ENCODE peak calls at places on chromosomes 16 and 17, in seven cellular contexts. F, L, A, K, R, Y and I are unnamed samples.

GRCh38 chr16:85504242-85504641 is 108.9 kb upstream of the GSE1 start:
- DNase-seq in L (no peak), F (no peak), K (no peak), A (no peak), R (no peak), Y (no peak), I (no peak)

GRCh38 chr17:28896884-28897768 is at the start of gene FLOT2:
- DNase-seq in Y (peak), R (peak), L (peak), A (peak), F (peak), K (peak), I (peak)

GRCh38 chr16:56424791-56425438 is 430 bp downstream of the AMFR start:
- DNase-seq in F (no peak), R (peak), A (peak), K (peak), Y (no peak), L (peak), I (no peak)

GRCh38 chr17:27180322-27180721 is 113.6 kb upstream of the WSB1 start:
- DNase-seq in F (no peak), K (no peak), Y (no peak), L (no peak), R (no peak), A (no peak), I (no peak)

GRCh38 chr17:31724026-31724425 is 135.0 kb downstream of the COPRS start:
- DNase-seq in L (no peak), A (peak), F (no peak), R (no peak), Y (no peak), K (no peak), I (no peak)

GRCh38 chr16:68707341-68708152 is 29.5 kb upstream of the CDH1 start:
- DNase-seq in Y (no peak), K (no peak), R (peak), L (no peak), F (peak), A (peak), I (no peak)

GRCh38 chr16:14309001-14309886 is 238.1 kb downstream of the MRTFB start:
- DNase-seq in R (no peak), A (peak), K (no peak), Y (no peak), L (no peak), F (no peak), I (peak)

GRCh38 chr16:67278773-67279295 is 498 bp upstream of the PLEKHG4 start:
- DNase-seq in F (no peak), K (no peak), L (no peak), A (no peak), R (no peak), Y (no peak), I (peak)

GRCh38 chr17:58248955-58249269 is 10.5 kb downstream of the LPO start:
- DNase-seq in Y (no peak), F (no peak), K (no peak), R (no peak), A (no peak), L (no peak), I (no peak)

GRCh38 chr17:80892019-80892855 is 99.4 kb upstream of the CHMP6 start:
- DNase-seq in K (peak), R (peak), L (peak), A (peak), Y (no peak), F (no peak), I (peak)

GRCh38 chr17:13597723-13598347 is 3.9 kb downstream of the HS3ST3A1 start:
- DNase-seq in R (peak), K (peak), F (no peak), A (peak), L (peak), Y (no peak), I (peak)

GRCh38 chr17:39400547-39401411 is 647 bp downstream of the FBXL20 start:
- DNase-seq in L (peak), Y (no peak), R (no peak), F (no peak), K (peak), A (peak), I (no peak)

GRCh38 chr16:48099455-48099854 is 56.3 kb downstream of the ABCC12 start:
- DNase-seq in L (peak), Y (no peak), K (no peak), A (peak), F (no peak), R (no peak), I (no peak)

GRCh38 chr17:21452377-21453143 is 76.4 kb downstream of the KCNJ12 start:
- DNase-seq in A (peak), K (peak), Y (no peak), L (peak), R (peak), F (no peak), I (no peak)

GRCh38 chr17:3888343-3889171 is 4.3 kb downstream of the CAMKK1 start:
- DNase-seq in Y (peak), K (peak), L (peak), A (peak), F (peak), R (no peak), I (no peak)

GRCh38 chr16:73064227-73064995 is 16.5 kb upstream of the ZFHX3 start:
- DNase-seq in A (peak), K (peak), Y (no peak), F (no peak), R (no peak), L (no peak), I (no peak)
- H3K4me3 ChIP-seq in A (peak), K (peak), Y (peak), F (peak), R (no peak), L (peak), I (no peak)

DNA sequence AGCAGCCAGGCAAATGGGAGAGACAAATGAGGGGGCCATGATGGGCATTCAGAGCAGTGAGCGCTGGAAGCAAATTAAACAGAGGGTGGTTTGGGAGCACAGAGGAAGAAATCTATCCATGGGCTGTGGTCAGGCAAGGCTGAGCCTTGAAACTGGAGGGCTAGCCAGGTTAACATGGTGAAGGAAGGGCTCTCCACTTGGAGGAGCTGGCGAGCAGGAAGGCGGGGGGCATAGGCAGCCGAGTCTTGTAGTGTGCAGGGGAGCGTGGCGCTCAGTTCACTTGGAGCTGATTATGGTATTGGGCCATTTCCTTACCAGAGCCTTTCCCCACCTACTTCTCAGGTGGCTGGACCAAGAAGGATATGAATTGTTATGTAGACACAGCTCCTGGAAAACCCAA is 189.7 kb downstream of the SNX29 start:
- DNase-seq in L (no peak), F (no peak), R (no peak), A (no peak), Y (no peak), K (no peak), I (no peak)
- TF ChIP-seq CTCF in L (no peak), F (no peak), R (no peak), A (no peak), Y (no peak), K (no peak), I (no peak)

DNA sequence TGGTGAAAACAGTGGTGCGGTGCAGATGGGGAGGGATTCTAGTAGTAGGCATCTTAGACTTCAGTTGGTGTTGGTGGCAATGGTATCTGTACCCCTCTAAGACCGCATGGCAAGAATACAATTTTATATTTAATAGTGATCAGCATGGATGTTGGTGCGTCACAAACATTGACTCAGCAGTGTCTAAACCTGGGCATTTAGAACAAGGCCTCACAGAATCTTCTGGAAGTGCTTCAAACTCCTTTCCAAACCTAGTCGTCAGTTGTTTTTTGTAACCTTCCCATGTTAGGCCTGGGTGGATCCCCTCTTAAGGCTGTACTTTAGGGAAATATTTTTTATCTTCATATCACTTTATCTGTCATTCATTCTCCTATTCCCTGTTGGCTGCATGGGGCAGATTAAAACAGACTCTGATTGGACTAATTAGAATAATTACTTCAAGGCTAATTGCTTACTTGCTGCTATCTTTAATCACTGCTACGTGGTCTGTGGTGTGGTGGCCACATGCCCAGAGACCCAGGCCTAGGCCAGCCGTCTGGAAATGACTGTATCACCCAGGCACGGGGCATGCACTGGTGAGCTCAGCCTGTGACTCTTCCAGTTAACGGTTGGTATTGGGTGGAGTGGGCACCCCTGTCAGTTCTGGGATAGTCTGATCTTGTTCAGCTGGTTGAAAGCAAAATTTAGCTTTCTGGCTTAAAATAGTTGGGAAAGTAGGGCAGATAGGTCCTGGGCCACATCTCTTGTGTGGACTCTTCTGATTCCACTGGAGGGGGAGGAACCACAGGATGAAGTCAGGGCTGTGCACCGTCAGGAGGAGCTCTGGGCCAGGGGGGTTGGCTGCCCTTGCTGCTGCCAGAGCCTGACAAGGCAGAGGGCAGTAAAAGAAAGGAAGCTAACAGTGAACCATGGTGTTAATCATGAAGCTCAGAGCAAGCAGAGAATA is 4.5 kb downstream of the ALKBH5 start:
- DNase-seq in Y (no peak), K (peak), L (peak), F (no peak), A (peak), R (no peak), I (peak)
- H3K4me3 ChIP-seq in Y (peak), K (peak), L (peak), F (peak), A (peak), R (peak), I (peak)

DNA sequence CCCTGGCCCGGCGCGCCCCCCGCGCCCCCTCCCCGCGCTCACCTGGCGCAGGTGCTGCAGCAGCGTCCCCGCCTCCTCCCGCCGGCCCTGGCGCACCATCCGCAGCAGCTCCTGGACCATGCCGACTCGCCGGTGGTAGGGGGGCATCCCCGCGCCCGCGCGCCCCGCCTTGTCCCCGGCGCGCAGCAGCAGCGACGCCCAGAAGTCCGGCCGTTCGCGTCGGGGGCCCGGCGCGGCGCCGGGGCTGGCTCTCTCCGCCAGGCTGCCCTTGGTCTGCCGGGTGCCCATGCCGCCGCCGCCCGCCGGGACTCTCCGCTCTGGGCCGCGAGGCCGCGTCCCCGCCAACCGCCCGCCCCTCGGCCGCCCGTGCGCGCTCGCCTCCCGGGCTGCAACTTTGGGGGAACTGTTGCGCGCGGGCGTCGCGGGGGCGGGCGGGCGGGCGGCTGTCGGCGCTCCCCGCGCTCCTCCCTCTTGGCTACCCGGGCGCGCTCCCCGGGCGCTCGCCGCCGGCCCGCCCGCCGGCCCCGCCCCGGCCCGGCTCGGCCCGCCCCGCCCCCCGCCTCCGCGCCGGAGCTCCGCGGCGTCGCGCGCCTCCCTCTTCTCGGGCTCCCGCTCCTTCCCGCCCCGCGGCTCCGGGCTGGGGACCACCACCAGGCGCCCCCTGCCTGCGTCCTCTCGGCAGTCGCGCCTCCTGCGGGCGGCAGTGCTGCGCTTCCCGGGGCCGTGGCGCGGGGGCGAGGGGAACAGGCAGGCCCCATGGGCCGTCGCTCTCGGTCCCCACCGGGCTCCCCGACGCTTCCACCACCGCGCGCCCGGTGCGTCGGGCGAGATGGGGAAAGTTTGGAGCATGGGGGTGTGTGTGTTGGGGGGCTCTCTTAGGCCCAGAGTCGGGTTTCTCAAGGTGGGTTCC is at the start of gene LRRC75A:
- DNase-seq in Y (no peak), A (peak), K (no peak), R (peak), L (peak), F (peak), I (peak)
- TF ChIP-seq CTCF in Y (no peak), A (no peak), K (no peak), R (no peak), L (no peak), F (peak), I (no peak)

DNA sequence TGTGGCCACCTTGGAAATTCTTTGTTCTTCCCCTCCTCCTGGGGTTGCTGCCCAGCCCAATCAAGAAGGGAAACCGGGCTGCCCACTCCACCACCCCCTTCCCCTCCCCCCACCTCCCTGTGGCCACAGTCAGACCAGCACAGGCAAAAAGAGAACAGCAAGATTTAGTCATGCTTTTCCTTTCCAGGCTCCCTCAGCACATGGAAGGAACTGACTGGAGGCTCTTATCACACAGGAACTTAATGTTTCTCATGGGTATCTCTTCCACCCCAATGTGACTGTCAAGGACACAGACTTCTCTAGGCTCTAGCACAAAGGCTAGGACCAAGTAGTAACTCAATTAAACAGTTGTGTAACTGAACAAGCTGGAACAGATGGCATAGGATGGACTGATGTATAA is 3.0 kb upstream of the CCL1 start:
- DNase-seq in A (no peak), Y (no peak), R (no peak), L (no peak), F (no peak), K (no peak), I (no peak)
- H3K4me3 ChIP-seq in A (no peak), Y (no peak), R (no peak), L (no peak), F (no peak), K (no peak), I (no peak)

GRCh38 chr17:33200587-33200986 is 92.5 kb downstream of the ASIC2 start:
- DNase-seq in Y (no peak), K (no peak), L (no peak), A (peak), R (no peak), F (no peak), I (no peak)
- TF ChIP-seq CTCF in Y (no peak), K (no peak), L (no peak), A (peak), R (no peak), F (peak), I (no peak)